ENCODE peak calls at places on chromosomes 16 and 17, in ten cellular contexts. G is activated CD4-positive, alpha-beta T cell treated with anti-CD3 and anti-CD28 coated beads for 48 hours; Z is T-cell; S is activated T-cell treated with anti-CD3 and anti-CD28 coated beads for 24 hours; Y is islet precursor cell; X is nucleus accumbens; D is body of pancreas; R is stimulated activated CD8-positive, alpha-beta memory T cell treated with anti-CD3 and anti-CD28 coated beads, Interleukin-15, amount 100 ng/mL, for 4 hours; C is PC-3; W is Calu3. O is an unnamed sample.

GRCh38 chr16:27950488-27950887 is 113.0 kb downstream of the GSG1L start:
- DNase-seq in G (no peak), Z (no peak), S (no peak), Y (no peak), X (no peak), D (no peak), R (no peak), C (no peak), W (no peak), O (no peak)

GRCh38 chr17:45394913-45395568 is 37.6 kb downstream of the ARHGAP27 start:
- DNase-seq in G (peak), Z (no peak), S (peak), Y (peak), X (peak), D (peak), R (no peak), C (peak), W (peak), O (peak)

GRCh38 chr16:67987460-67988160 is 7.3 kb upstream of the DPEP3 start:
- DNase-seq in G (no peak), Z (no peak), S (no peak), Y (peak), X (peak), D (no peak), R (no peak), C (peak), W (no peak), O (no peak)

GRCh38 chr16:16025214-16025968 is 76.0 kb downstream of the ABCC1 start:
- DNase-seq in G (peak), Z (peak), S (peak), Y (peak), X (no peak), D (no peak), R (peak), C (peak), W (no peak), O (no peak)

GRCh38 chr16:51085271-51085670 is 65.8 kb downstream of the SALL1 start:
- DNase-seq in G (no peak), Z (no peak), S (no peak), Y (peak), X (no peak), D (no peak), R (no peak), C (no peak), W (no peak), O (no peak)

GRCh38 chr17:48143629-48144028 is 36.1 kb downstream of the SNX11 start:
- DNase-seq in G (no peak), Z (no peak), S (no peak), Y (no peak), X (no peak), D (no peak), R (no peak), C (no peak), W (no peak), O (no peak)

GRCh38 chr16:72013888-72014538 is 5.5 kb downstream of the DHODH start:
- DNase-seq in G (peak), Z (no peak), S (no peak), Y (no peak), X (no peak), D (no peak), R (no peak), C (no peak), W (no peak), O (peak)

GRCh38 chr17:43526886-43527648 is 19.1 kb downstream of the ETV4 start:
- DNase-seq in G (no peak), Z (no peak), S (no peak), Y (peak), X (no peak), D (no peak), R (no peak), C (no peak), W (no peak), O (no peak)

GRCh38 chr16:85146922-85147651 is 34.8 kb upstream of the CIBAR2 start:
- DNase-seq in G (no peak), Z (no peak), S (no peak), Y (no peak), X (no peak), D (no peak), R (no peak), C (no peak), W (no peak), O (no peak)

GRCh38 chr16:3601614-3602319 is 9.6 kb downstream of the SLX4 start:
- DNase-seq in G (no peak), Z (no peak), S (no peak), Y (no peak), X (no peak), D (no peak), R (no peak), C (no peak), W (no peak), O (no peak)

GRCh38 chr17:3024346-3024745 is 39.1 kb downstream of the OR1D5 start:
- DNase-seq in G (no peak), Z (no peak), S (no peak), Y (no peak), X (no peak), D (no peak), R (no peak), C (no peak), W (no peak), O (no peak)

GRCh38 chr17:46159686-46160085 is 33.5 kb downstream of the KANSL1 start:
- DNase-seq in G (no peak), Z (no peak), S (no peak), Y (no peak), X (no peak), D (no peak), R (no peak), C (no peak), W (no peak), O (no peak)

GRCh38 chr17:4329838-4330237 is 36.6 kb downstream of the UBE2G1 start:
- DNase-seq in G (no peak), Z (no peak), S (no peak), Y (no peak), X (no peak), D (no peak), R (no peak), C (peak), W (peak), O (no peak)

GRCh38 chr16:58222532-58223316 is 24.8 kb upstream of the CSNK2A2 start:
- DNase-seq in G (no peak), Z (no peak), S (no peak), Y (peak), X (no peak), D (no peak), R (no peak), C (peak), W (peak), O (no peak)

GRCh38 chr17:66507982-66508760 is 205.8 kb downstream of the PRKCA start:
- DNase-seq in G (no peak), Z (no peak), S (no peak), Y (no peak), X (no peak), D (no peak), R (no peak), C (no peak), W (no peak), O (no peak)

GRCh38 chr16:66539628-66540469 is 10.1 kb downstream of the TK2 start:
- DNase-seq in G (no peak), Z (no peak), S (no peak), Y (no peak), X (no peak), D (no peak), R (no peak), C (no peak), W (no peak), O (no peak)